ENCODE peak calls at places on chromosomes 7 and 10, in five cellular contexts. J is WERI-Rb-1, V is left lung, E is thoracic aorta, U is GM10248. L is an unnamed sample.

GRCh38 chr10:46228076-46229071 is 58.4 kb upstream of the ANTXRL start:
- DNase-seq in J (peak; percentile 81), V (peak; percentile 74), E (peak; percentile 19), U (peak; percentile 78), L (peak; percentile 9)

GRCh38 chr10:69464401-69464800 is 13.1 kb downstream of the TSPAN15 start:
- DNase-seq in J (no peak), V (no peak), E (no peak), U (no peak), L (no peak)

GRCh38 chr10:83373659-83374058 is 765.6 kb upstream of the GHITM start:
- DNase-seq in J (peak; percentile 63), V (no peak), E (no peak), U (no peak), L (no peak)

GRCh38 chr10:28294169-28294532 is 8.7 kb downstream of the MPP7 start:
- DNase-seq in J (no peak), V (no peak), E (no peak), U (no peak), L (no peak)

GRCh38 chr10:97154789-97155188 is 31.0 kb downstream of the SLIT1 start:
- DNase-seq in J (no peak), V (no peak), E (no peak), U (no peak), L (no peak)

GRCh38 chr10:2936816-2937215 is 130.5 kb upstream of the PFKP start:
- DNase-seq in J (no peak), V (no peak), E (no peak), U (no peak), L (no peak)

GRCh38 chr10:68697106-68697505 is 23.9 kb upstream of the CCAR1 start:
- DNase-seq in J (no peak), V (no peak), E (no peak), U (no peak), L (no peak)

GRCh38 chr10:3652886-3653285 is 132.1 kb downstream of the KLF6 start:
- DNase-seq in J (no peak), V (no peak), E (no peak), U (no peak), L (no peak)

GRCh38 chr10:97434055-97434454 is 8.1 kb downstream of the PGAM1 start:
- DNase-seq in J (no peak), V (no peak), E (no peak), U (no peak), L (no peak)

GRCh38 chr10:44198780-44199097 is 186.2 kb downstream of the CXCL12 start:
- DNase-seq in J (no peak), V (no peak), E (no peak), U (no peak), L (no peak)

GRCh38 chr7:15314922-15315321 is 246.9 kb downstream of the AGMO start:
- DNase-seq in J (no peak), V (no peak), E (no peak), U (no peak), L (no peak)

GRCh38 chr10:110643670-110644597 is at the start of gene RBM20:
- DNase-seq in J (peak; percentile 76), V (peak; percentile 76), E (no peak), U (peak; percentile 41), L (no peak)

GRCh38 chr10:70742537-70743429 is 42.4 kb downstream of the TBATA start:
- DNase-seq in J (no peak), V (peak; percentile 68), E (no peak), U (no peak), L (no peak)

GRCh38 chr10:127576751-127577161 is 27.6 kb downstream of the NPS start:
- DNase-seq in J (peak; percentile 72), V (no peak), E (no peak), U (no peak), L (no peak)

GRCh38 chr7:2527505-2528464 is 8.2 kb downstream of the LFNG start:
- DNase-seq in J (no peak), V (peak; percentile 61), E (no peak), U (no peak), L (peak; percentile 25)

GRCh38 chr7:92939793-92940360 is 103.5 kb upstream of the CDK6 start:
- DNase-seq in J (no peak), V (no peak), E (no peak), U (no peak), L (no peak)

GRCh38 chr10:22652988-22653431 is 61.4 kb downstream of the PIP4K2A start:
- DNase-seq in J (no peak), V (no peak), E (no peak), U (peak; percentile 13), L (no peak)

GRCh38 chr10:22657028-22657427 is 57.4 kb downstream of the PIP4K2A start:
- DNase-seq in J (no peak), V (no peak), E (no peak), U (no peak), L (no peak)

GRCh38 chr10:22657566-22658190 is 56.7 kb downstream of the PIP4K2A start:
- DNase-seq in J (no peak), V (no peak), E (no peak), U (no peak), L (no peak)

GRCh38 chr10:22656056-22656455 is 58.3 kb downstream of the PIP4K2A start:
- DNase-seq in J (no peak), V (no peak), E (no peak), U (no peak), L (no peak)

GRCh38 chr10:22655312-22655973 is 58.9 kb downstream of the PIP4K2A start:
- DNase-seq in J (no peak), V (no peak), E (no peak), U (peak; percentile 15), L (peak; percentile 57)
- TF ChIP-seq CTCF in J (no peak), V (no peak), E (no peak), U (no peak), L (peak; percentile 15)

GRCh38 chr10:51074238-51075028 is at the start of gene PRKG1:
- DNase-seq in J (peak; percentile 27), V (peak; percentile 89), E (peak; percentile 54), U (peak; percentile 16), L (peak; percentile 39)

GRCh38 chr10:51073035-51073434 is 1.3 kb upstream of the PRKG1 start:
- DNase-seq in J (no peak), V (no peak), E (no peak), U (no peak), L (no peak)

GRCh38 chr10:51076442-51076841 is 2.2 kb downstream of the PRKG1 start:
- DNase-seq in J (no peak), V (no peak), E (no peak), U (no peak), L (no peak)

GRCh38 chr10:51075802-51076201 is 1.5 kb downstream of the PRKG1 start:
- DNase-seq in J (no peak), V (no peak), E (no peak), U (no peak), L (no peak)

DNA sequence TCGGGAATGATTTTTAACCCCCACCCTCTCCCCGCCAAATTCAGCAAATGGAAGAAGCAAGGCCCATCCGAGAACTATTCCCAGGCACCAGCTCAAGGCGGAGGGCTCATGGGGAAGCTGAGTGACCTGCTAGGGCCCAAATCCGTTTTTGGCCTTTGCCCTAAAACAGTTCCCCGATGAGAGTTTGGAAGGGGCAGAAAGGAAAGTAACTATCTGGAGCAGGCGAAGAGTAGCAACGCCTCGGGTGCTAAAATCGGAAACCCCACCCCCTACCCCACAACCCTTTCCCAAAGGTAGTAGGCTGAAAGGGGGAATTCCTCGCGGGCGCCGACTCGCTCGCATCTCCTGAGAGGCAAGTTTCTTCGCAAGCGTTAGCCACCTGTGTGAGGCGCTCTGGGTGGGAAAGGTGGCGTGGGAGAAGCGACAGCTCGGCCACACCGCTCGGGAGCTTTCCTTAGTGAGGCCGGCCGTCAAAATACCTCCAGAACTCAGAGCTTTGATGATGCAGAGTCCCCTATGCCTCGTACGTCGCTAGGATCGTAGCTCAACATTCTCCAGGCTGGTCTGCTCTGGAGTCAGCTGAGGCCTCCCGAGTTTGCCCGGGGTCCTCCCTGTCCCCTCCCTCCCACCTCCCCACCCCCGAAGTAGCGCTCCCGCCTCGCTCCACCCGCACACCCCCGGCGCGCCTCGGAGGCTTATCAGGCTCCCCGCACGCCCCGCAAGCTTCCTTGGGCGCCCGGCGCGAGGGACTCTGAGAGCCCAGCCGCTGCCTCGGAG is 638 bp upstream of the PRKG1 start:
- DNase-seq in J (no peak), V (peak; percentile 72), E (no peak), U (peak; percentile 23), L (no peak)
- TF ChIP-seq CTCF in J (no peak), V (no peak), E (no peak), U (no peak), L (no peak)

DNA sequence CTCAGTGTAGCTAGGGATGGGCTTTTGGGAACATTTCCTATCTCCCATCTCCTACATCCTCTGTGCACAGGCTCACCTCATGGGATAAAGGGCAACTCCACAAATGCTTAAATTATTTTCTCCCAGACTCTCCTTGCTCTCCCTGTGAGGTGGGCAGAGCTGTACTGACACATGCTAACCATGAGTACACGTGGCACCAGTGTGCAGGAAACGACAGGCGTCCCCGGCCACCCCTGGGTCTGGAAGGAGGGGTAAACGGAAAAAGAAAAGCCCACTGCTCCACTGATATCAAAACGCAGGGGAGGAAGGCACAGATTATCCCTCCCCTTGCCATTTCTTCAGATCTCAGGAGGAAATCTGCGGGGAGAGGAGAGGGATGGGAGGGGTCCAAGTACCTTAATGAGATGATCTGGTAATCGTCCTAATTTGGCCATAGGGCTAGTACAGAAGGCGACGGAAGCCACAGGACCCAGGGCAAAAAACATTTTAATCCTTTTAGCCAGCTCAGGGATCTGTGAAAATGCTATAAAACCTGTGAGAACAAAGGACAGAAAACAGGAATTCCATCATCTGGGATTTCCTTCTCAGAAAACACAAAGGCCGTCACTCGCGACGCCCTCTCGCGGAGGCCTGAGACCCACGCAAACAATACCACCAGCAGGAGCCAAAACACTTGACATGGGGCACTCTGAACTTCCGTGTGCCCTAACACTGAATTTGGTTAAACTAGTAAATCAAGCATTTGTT is 17.8 kb upstream of the CH25H start:
- DNase-seq in J (peak; percentile 50), V (peak; percentile 71), E (no peak), U (no peak), L (no peak)
- TF ChIP-seq CTCF in J (peak; percentile 53), V (peak; percentile 18), E (no peak), U (peak; percentile 24), L (peak; percentile 12)

GRCh38 chr7:101869901-101870290 is 52.5 kb downstream of the CUX1 start:
- DNase-seq in J (no peak), V (no peak), E (no peak), U (no peak), L (no peak)

GRCh38 chr7:101871351-101871750 is 53.9 kb downstream of the CUX1 start:
- DNase-seq in J (no peak), V (no peak), E (no peak), U (no peak), L (no peak)

GRCh38 chr7:101868191-101868950 is 50.9 kb downstream of the CUX1 start:
- DNase-seq in J (no peak), V (no peak), E (no peak), U (no peak), L (no peak)

GRCh38 chr7:101869026-101869900 is 51.8 kb downstream of the CUX1 start:
- DNase-seq in J (peak; percentile 71), V (no peak), E (no peak), U (no peak), L (no peak)

DNA sequence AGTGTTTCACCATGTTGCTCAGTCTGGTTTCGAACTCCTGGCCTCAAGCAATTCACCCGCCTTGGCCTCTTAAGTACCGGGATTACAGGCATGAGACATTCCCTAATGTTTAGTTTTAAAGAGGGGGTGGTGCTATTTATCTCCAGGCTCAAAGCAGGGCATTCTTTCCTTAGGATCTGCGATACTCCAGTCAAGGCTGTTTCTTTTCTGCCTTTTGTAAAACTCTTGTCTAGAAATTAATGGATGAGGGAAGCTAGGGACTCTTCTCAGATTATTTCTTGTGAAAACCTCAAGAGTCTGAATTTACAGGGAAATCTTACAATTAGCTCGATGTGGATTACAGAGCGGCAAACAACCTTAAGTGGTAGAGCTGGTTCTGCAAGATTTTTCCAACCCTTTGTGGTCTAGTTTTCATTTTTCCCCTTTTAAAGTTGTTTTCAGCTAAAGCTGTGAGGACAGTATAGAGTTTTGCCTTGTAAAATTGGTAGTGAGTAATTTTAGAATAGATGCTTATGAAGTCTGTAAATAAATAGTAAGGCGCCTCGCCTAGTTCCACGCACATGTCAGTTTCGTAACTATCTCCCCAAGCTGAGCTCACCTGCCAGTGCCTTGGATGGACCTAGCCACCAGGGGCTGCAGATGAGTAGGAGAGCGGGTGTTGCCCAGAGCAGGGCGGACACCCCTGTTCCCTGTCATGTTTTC is 53.1 kb downstream of the CUX1 start:
- DNase-seq in J (no peak), V (no peak), E (no peak), U (no peak), L (no peak)
- TF ChIP-seq CTCF in J (peak; percentile 42), V (no peak), E (no peak), U (no peak), L (peak; percentile 20)